ENCODE peak calls at places on chromosomes 1 and 21, in four cellular contexts. One of them, this sample, is unnamed.

GRCh38 chr1:9823693-9823942 is 147 bp downstream of the CLSTN1 start:
- DNase-seq in heart left ventricle: no peak
- DNase-seq in uterus: no peak
- DNase-seq in CD8-positive, alpha-beta T cell: no peak
- DNase-seq in this sample: no peak

GRCh38 chr1:100959502-100960060 is 63.7 kb downstream of the SLC30A7 start:
- DNase-seq in CD8-positive, alpha-beta T cell: no peak
- DNase-seq in heart left ventricle: no peak
- DNase-seq in uterus: no peak
- DNase-seq in this sample: no peak

GRCh38 chr1:90973897-90974798 is 47.7 kb downstream of the ZNF644 start:
- DNase-seq in uterus: no peak
- DNase-seq in heart left ventricle: no peak
- DNase-seq in CD8-positive, alpha-beta T cell: no peak
- DNase-seq in this sample: no peak

GRCh38 chr1:112231331-112231730 is 164.7 kb upstream of the CTTNBP2NL start:
- DNase-seq in heart left ventricle: no peak
- DNase-seq in CD8-positive, alpha-beta T cell: no peak
- DNase-seq in uterus: no peak
- DNase-seq in this sample: no peak

GRCh38 chr1:38270241-38270871 is 223.8 kb upstream of the POU3F1 start:
- DNase-seq in CD8-positive, alpha-beta T cell: no peak
- DNase-seq in heart left ventricle: no peak
- DNase-seq in uterus: no peak
- DNase-seq in this sample: no peak

GRCh38 chr1:46617833-46618232 is 1.2 kb upstream of the MOB3C start:
- DNase-seq in CD8-positive, alpha-beta T cell: no peak
- DNase-seq in heart left ventricle: no peak
- DNase-seq in uterus: no peak
- DNase-seq in this sample: no peak

GRCh38 chr1:60431593-60431992 is 358.0 kb upstream of the C1orf87 start:
- DNase-seq in heart left ventricle: no peak
- DNase-seq in uterus: no peak
- DNase-seq in CD8-positive, alpha-beta T cell: no peak
- DNase-seq in this sample: no peak

GRCh38 chr1:153968400-153968799 is 698 bp downstream of the CREB3L4 start:
- DNase-seq in heart left ventricle: no peak
- DNase-seq in uterus: no peak
- DNase-seq in CD8-positive, alpha-beta T cell: no peak
- DNase-seq in this sample: no peak

GRCh38 chr1:101652476-101652875 is 344.2 kb downstream of the OLFM3 start:
- DNase-seq in heart left ventricle: no peak
- DNase-seq in uterus: no peak
- DNase-seq in CD8-positive, alpha-beta T cell: no peak
- DNase-seq in this sample: no peak

GRCh38 chr1:184965889-184966860 is 8.1 kb downstream of the NIBAN1 start:
- DNase-seq in uterus: no peak
- DNase-seq in heart left ventricle: no peak
- DNase-seq in CD8-positive, alpha-beta T cell: no peak
- DNase-seq in this sample: no peak

GRCh38 chr1:107140703-107141490 is at the start of gene NTNG1:
- DNase-seq in CD8-positive, alpha-beta T cell: no peak
- DNase-seq in uterus: no peak
- DNase-seq in heart left ventricle: no peak
- DNase-seq in this sample: peak; percentile 18

GRCh38 chr1:78225153-78225552 is 179.4 kb downstream of the GIPC2 start:
- DNase-seq in CD8-positive, alpha-beta T cell: no peak
- DNase-seq in uterus: no peak
- DNase-seq in heart left ventricle: no peak
- DNase-seq in this sample: no peak

GRCh38 chr1:27054381-27054780 is 41.7 kb upstream of the TENT5B start:
- DNase-seq in CD8-positive, alpha-beta T cell: no peak
- DNase-seq in heart left ventricle: no peak
- DNase-seq in uterus: no peak
- DNase-seq in this sample: no peak

GRCh38 chr1:5661196-5662130 is 330.8 kb downstream of the NPHP4 start:
- DNase-seq in CD8-positive, alpha-beta T cell: no peak
- DNase-seq in heart left ventricle: no peak
- DNase-seq in uterus: no peak
- DNase-seq in this sample: no peak

GRCh38 chr1:74963120-74963519 is 171.1 kb upstream of the LHX8 start:
- DNase-seq in CD8-positive, alpha-beta T cell: no peak
- DNase-seq in uterus: no peak
- DNase-seq in heart left ventricle: no peak
- DNase-seq in this sample: no peak

GRCh38 chr1:206685749-206686485 is 1.2 kb downstream of the MAPKAPK2 start:
- DNase-seq in CD8-positive, alpha-beta T cell: peak; percentile 18
- DNase-seq in uterus: peak; percentile 68
- DNase-seq in heart left ventricle: peak; percentile 73
- DNase-seq in this sample: peak; percentile 64

GRCh38 chr21:36511484-36512227 is 31.7 kb upstream of the CLDN14 start:
- DNase-seq in CD8-positive, alpha-beta T cell: no peak
- DNase-seq in heart left ventricle: no peak
- DNase-seq in uterus: no peak
- DNase-seq in this sample: no peak

GRCh38 chr1:79594121-79594698 is 587.7 kb upstream of the ADGRL4 start:
- DNase-seq in uterus: no peak
- DNase-seq in CD8-positive, alpha-beta T cell: no peak
- DNase-seq in heart left ventricle: no peak
- DNase-seq in this sample: no peak

GRCh38 chr1:207925210-207925609 is 14.3 kb upstream of the CD34 start:
- DNase-seq in uterus: no peak
- DNase-seq in CD8-positive, alpha-beta T cell: no peak
- DNase-seq in heart left ventricle: peak; percentile 49
- DNase-seq in this sample: no peak

GRCh38 chr21:42338730-42339715 is 11.8 kb downstream of the TFF2 start:
- DNase-seq in CD8-positive, alpha-beta T cell: no peak
- DNase-seq in uterus: no peak
- DNase-seq in heart left ventricle: no peak
- DNase-seq in this sample: no peak

GRCh38 chr1:23951646-23952095 is 8.0 kb upstream of the PNRC2 start:
- DNase-seq in uterus: no peak
- DNase-seq in heart left ventricle: no peak
- DNase-seq in CD8-positive, alpha-beta T cell: no peak
- DNase-seq in this sample: no peak

GRCh38 chr1:167093863-167094516 is at the start of gene STYXL2:
- DNase-seq in uterus: no peak
- DNase-seq in CD8-positive, alpha-beta T cell: no peak
- DNase-seq in heart left ventricle: peak; percentile 62
- DNase-seq in this sample: no peak

GRCh38 chr1:151401125-151401788 is 1.9 kb downstream of the PSMB4 start:
- DNase-seq in heart left ventricle: no peak
- DNase-seq in CD8-positive, alpha-beta T cell: no peak
- DNase-seq in uterus: no peak
- DNase-seq in this sample: no peak

GRCh38 chr1:116916002-116916401 is 6.3 kb downstream of the PTGFRN start:
- DNase-seq in uterus: no peak
- DNase-seq in heart left ventricle: no peak
- DNase-seq in CD8-positive, alpha-beta T cell: no peak
- DNase-seq in this sample: no peak

GRCh38 chr1:116916533-116917460 is 7.1 kb downstream of the PTGFRN start:
- DNase-seq in uterus: no peak
- DNase-seq in CD8-positive, alpha-beta T cell: no peak
- DNase-seq in heart left ventricle: no peak
- DNase-seq in this sample: no peak

GRCh38 chr1:116914667-116915066 is 5.0 kb downstream of the PTGFRN start:
- DNase-seq in CD8-positive, alpha-beta T cell: no peak
- DNase-seq in heart left ventricle: no peak
- DNase-seq in uterus: no peak
- DNase-seq in this sample: no peak

GRCh38 chr1:116913941-116914340 is 4.2 kb downstream of the PTGFRN start:
- DNase-seq in CD8-positive, alpha-beta T cell: no peak
- DNase-seq in uterus: no peak
- DNase-seq in heart left ventricle: no peak
- DNase-seq in this sample: no peak

GRCh38 chr1:116915182-116915611 is 5.5 kb downstream of the PTGFRN start:
- DNase-seq in heart left ventricle: no peak
- DNase-seq in uterus: peak; percentile 45
- DNase-seq in CD8-positive, alpha-beta T cell: no peak
- DNase-seq in this sample: no peak
- H3K27ac ChIP-seq in heart left ventricle: peak overlapping the region; percentile 92
- H3K27ac ChIP-seq in uterus: peak overlapping the region; percentile 17
- H3K27ac ChIP-seq in CD8-positive, alpha-beta T cell: no peak overlapping the region
- H3K27ac ChIP-seq in this sample: no peak overlapping the region

DNA sequence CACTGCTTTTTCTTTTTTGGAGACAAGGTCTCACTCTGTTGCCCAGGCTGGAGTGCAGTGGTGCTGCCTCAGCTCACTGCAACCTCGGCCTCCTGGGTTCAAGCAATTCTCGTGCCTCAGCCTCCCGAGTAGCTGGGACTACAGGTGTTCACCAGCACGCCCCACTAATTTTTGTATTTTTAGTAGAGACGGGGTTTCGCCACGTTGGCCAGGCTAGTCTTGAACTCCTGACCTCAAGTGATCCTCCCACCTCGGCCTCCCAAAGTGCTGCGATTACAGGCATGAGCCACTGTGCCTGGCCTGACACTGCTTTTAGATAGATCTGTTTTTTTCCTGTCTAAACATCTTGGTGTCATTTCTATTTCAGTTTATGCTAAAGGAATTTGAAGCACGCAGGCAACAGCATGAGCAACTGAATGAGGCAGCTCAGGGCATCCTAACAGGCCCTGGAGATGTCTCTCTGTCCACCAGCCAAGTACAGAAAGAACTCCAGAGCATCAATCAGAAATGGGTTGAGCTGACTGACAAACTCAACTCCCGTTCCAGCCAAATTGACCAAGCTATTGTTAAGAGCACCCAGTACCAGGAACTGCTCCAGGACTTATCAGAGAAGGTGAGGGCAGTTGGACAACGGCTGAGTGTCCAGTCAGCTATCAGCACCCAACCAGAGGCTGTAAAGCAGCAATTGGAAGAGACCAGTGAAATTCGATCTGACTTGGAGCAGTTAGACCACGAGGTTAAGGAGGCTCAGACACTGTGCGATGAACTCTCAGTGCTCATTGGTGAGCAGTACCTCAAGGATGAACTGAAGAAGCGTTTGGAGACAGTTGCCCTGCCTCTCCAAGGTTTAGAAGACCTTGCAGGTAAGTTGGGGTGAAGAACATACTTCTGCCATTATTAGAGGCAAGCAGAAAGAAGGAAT is 106.1 kb upstream of the BMP8A start:
- DNase-seq in heart left ventricle: no peak
- DNase-seq in uterus: no peak
- DNase-seq in CD8-positive, alpha-beta T cell: no peak
- DNase-seq in this sample: no peak
- H3K27ac ChIP-seq in heart left ventricle: peak overlapping the region; percentile 41
- H3K27ac ChIP-seq in uterus: peak overlapping the region; percentile 25
- H3K27ac ChIP-seq in CD8-positive, alpha-beta T cell: no peak overlapping the region
- H3K27ac ChIP-seq in this sample: no peak overlapping the region

DNA sequence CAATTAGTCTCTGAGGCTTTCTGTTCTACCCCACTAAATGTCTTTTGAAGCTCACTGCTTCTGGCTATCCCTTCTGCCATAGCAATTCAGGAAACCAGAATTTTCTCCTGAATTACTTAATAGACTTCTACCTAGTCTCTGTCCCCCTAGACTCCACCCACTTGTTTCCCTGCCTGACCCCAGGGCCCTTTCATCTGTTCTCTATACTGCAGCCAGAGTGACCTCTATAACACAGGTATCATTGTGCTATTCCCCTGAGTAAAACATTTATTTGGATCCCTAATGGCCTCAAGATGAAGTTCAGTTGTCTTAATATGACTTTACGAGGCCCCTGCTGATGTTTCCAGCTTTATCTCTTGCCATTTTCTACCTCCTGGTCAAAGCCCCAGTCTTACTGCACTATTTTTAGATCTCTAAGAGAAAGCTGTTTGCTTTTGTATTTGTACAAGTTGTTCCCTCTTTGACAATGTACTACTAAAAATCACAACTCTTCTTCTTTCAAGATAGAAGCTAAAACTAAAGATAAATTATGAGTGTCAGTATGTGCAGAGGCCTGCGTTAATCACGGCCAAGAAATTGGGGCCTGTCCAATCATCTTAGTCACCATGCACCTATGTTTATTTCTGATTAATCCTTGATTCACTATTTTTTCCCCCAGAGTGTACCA is 54.5 kb downstream of the ATP1B1 start:
- DNase-seq in heart left ventricle: no peak
- DNase-seq in CD8-positive, alpha-beta T cell: no peak
- DNase-seq in uterus: peak; percentile 82
- DNase-seq in this sample: no peak
- H3K27ac ChIP-seq in heart left ventricle: peak overlapping the region; percentile 24
- H3K27ac ChIP-seq in CD8-positive, alpha-beta T cell: no peak overlapping the region
- H3K27ac ChIP-seq in uterus: peak overlapping the region; percentile 90
- H3K27ac ChIP-seq in this sample: peak overlapping the region; percentile 24

GRCh38 chr1:180919183-180919700 is 6.5 kb downstream of the KIAA1614 start:
- DNase-seq in CD8-positive, alpha-beta T cell: no peak
- DNase-seq in uterus: no peak
- DNase-seq in heart left ventricle: no peak
- DNase-seq in this sample: no peak
- H3K27ac ChIP-seq in CD8-positive, alpha-beta T cell: no peak overlapping the region
- H3K27ac ChIP-seq in uterus: no peak overlapping the region
- H3K27ac ChIP-seq in heart left ventricle: no peak overlapping the region
- H3K27ac ChIP-seq in this sample: no peak overlapping the region

GRCh38 chr1:160117709-160118183 is 2.2 kb downstream of the ATP1A2 start:
- DNase-seq in heart left ventricle: peak; percentile 60
- DNase-seq in uterus: no peak
- DNase-seq in CD8-positive, alpha-beta T cell: no peak
- DNase-seq in this sample: no peak

GRCh38 chr1:160115545-160116276 is at the start of gene ATP1A2:
- DNase-seq in heart left ventricle: peak; percentile 75
- DNase-seq in uterus: no peak
- DNase-seq in CD8-positive, alpha-beta T cell: no peak
- DNase-seq in this sample: no peak

GRCh38 chr1:160116277-160117147 is 953 bp downstream of the ATP1A2 start:
- DNase-seq in CD8-positive, alpha-beta T cell: no peak
- DNase-seq in uterus: no peak
- DNase-seq in heart left ventricle: peak; percentile 54
- DNase-seq in this sample: no peak

GRCh38 chr1:160118928-160119327 is 3.4 kb downstream of the ATP1A2 start:
- DNase-seq in heart left ventricle: no peak
- DNase-seq in CD8-positive, alpha-beta T cell: no peak
- DNase-seq in uterus: no peak
- DNase-seq in this sample: no peak

GRCh38 chr1:160117300-160117699 is 1.7 kb downstream of the ATP1A2 start:
- DNase-seq in uterus: no peak
- DNase-seq in heart left ventricle: no peak
- DNase-seq in CD8-positive, alpha-beta T cell: no peak
- DNase-seq in this sample: no peak
- H3K27ac ChIP-seq in uterus: no peak overlapping the region
- H3K27ac ChIP-seq in heart left ventricle: peak overlapping the region; percentile 90
- H3K27ac ChIP-seq in CD8-positive, alpha-beta T cell: no peak overlapping the region
- H3K27ac ChIP-seq in this sample: no peak overlapping the region

DNA sequence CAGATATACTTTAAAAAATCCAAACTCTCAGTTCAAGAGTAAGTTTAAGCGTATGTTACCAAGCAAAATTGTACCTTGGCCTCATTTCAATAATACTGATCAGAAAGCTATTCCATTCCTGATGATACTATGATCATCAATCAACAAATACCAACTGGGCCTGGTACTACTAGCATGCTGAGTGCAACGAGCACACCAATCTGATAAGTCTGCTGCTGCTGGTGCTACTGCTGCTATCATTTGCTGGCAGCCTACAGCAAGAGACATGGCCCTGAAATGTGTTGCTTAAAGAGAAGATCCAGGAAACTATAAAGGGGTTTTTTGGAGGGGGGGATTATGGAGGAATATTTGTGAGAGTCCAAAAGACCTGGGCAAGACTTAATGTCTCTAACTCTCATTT is 39.7 kb downstream of the NME7 start:
- DNase-seq in heart left ventricle: no peak
- DNase-seq in CD8-positive, alpha-beta T cell: no peak
- DNase-seq in uterus: no peak
- DNase-seq in this sample: no peak
- H3K27ac ChIP-seq in heart left ventricle: no peak overlapping the region
- H3K27ac ChIP-seq in CD8-positive, alpha-beta T cell: no peak overlapping the region
- H3K27ac ChIP-seq in uterus: no peak overlapping the region
- H3K27ac ChIP-seq in this sample: no peak overlapping the region